ENCODE peak calls at places on chromosomes 2 and 18, in nine cellular contexts. One of them, this sample, is unnamed.

GRCh38 chr2:103773884-103774283 is 1012.1 kb downstream of the TMEM182 start:
- DNase-seq in anterior cingulate cortex: no peak
- DNase-seq in stimulated activated CD4-positive, alpha-beta T cell treated with anti-CD3 and anti-CD28 coated beads, Interleukin-12 subunit alpha, Interleukin-12 subunit beta, amount 100 ng/mL, for 4 hours: no peak
- DNase-seq in MV-4-11: no peak
- DNase-seq in activated CD8-positive, alpha-beta memory T cell treated with anti-CD3 and anti-CD28 coated beads for 24 hours: no peak
- DNase-seq in LoVo: peak
- DNase-seq in Kasumi-1: no peak
- DNase-seq in T-helper 2 cell: no peak
- DNase-seq in naive B cell: no peak
- DNase-seq in this sample: no peak

GRCh38 chr2:83957001-83957400 is 502.1 kb downstream of the SUCLG1 start:
- DNase-seq in T-helper 2 cell: no peak
- DNase-seq in LoVo: no peak
- DNase-seq in anterior cingulate cortex: no peak
- DNase-seq in MV-4-11: no peak
- DNase-seq in stimulated activated CD4-positive, alpha-beta T cell treated with anti-CD3 and anti-CD28 coated beads, Interleukin-12 subunit alpha, Interleukin-12 subunit beta, amount 100 ng/mL, for 4 hours: no peak
- DNase-seq in activated CD8-positive, alpha-beta memory T cell treated with anti-CD3 and anti-CD28 coated beads for 24 hours: no peak
- DNase-seq in naive B cell: no peak
- DNase-seq in Kasumi-1: no peak
- DNase-seq in this sample: no peak

GRCh38 chr2:64202206-64202864 is 58.1 kb upstream of the PELI1 start:
- DNase-seq in T-helper 2 cell: no peak
- DNase-seq in anterior cingulate cortex: no peak
- DNase-seq in Kasumi-1: no peak
- DNase-seq in MV-4-11: no peak
- DNase-seq in LoVo: peak
- DNase-seq in stimulated activated CD4-positive, alpha-beta T cell treated with anti-CD3 and anti-CD28 coated beads, Interleukin-12 subunit alpha, Interleukin-12 subunit beta, amount 100 ng/mL, for 4 hours: no peak
- DNase-seq in naive B cell: no peak
- DNase-seq in activated CD8-positive, alpha-beta memory T cell treated with anti-CD3 and anti-CD28 coated beads for 24 hours: no peak
- DNase-seq in this sample: no peak

GRCh38 chr2:157497603-157498314 is 53.9 kb upstream of the CYTIP start:
- DNase-seq in anterior cingulate cortex: no peak
- DNase-seq in stimulated activated CD4-positive, alpha-beta T cell treated with anti-CD3 and anti-CD28 coated beads, Interleukin-12 subunit alpha, Interleukin-12 subunit beta, amount 100 ng/mL, for 4 hours: no peak
- DNase-seq in activated CD8-positive, alpha-beta memory T cell treated with anti-CD3 and anti-CD28 coated beads for 24 hours: no peak
- DNase-seq in naive B cell: peak
- DNase-seq in MV-4-11: peak
- DNase-seq in T-helper 2 cell: no peak
- DNase-seq in LoVo: peak
- DNase-seq in Kasumi-1: peak
- DNase-seq in this sample: peak

GRCh38 chr2:145652992-145653545 is 1133.2 kb upstream of the ZEB2 start:
- DNase-seq in naive B cell: no peak
- DNase-seq in T-helper 2 cell: no peak
- DNase-seq in Kasumi-1: no peak
- DNase-seq in MV-4-11: peak
- DNase-seq in stimulated activated CD4-positive, alpha-beta T cell treated with anti-CD3 and anti-CD28 coated beads, Interleukin-12 subunit alpha, Interleukin-12 subunit beta, amount 100 ng/mL, for 4 hours: no peak
- DNase-seq in activated CD8-positive, alpha-beta memory T cell treated with anti-CD3 and anti-CD28 coated beads for 24 hours: no peak
- DNase-seq in anterior cingulate cortex: no peak
- DNase-seq in LoVo: no peak
- DNase-seq in this sample: no peak

GRCh38 chr2:117856415-117857210 is 42.1 kb downstream of the DDX18 start:
- DNase-seq in LoVo: peak
- DNase-seq in MV-4-11: no peak
- DNase-seq in activated CD8-positive, alpha-beta memory T cell treated with anti-CD3 and anti-CD28 coated beads for 24 hours: no peak
- DNase-seq in stimulated activated CD4-positive, alpha-beta T cell treated with anti-CD3 and anti-CD28 coated beads, Interleukin-12 subunit alpha, Interleukin-12 subunit beta, amount 100 ng/mL, for 4 hours: no peak
- DNase-seq in Kasumi-1: no peak
- DNase-seq in naive B cell: no peak
- DNase-seq in T-helper 2 cell: no peak
- DNase-seq in anterior cingulate cortex: no peak
- DNase-seq in this sample: no peak

GRCh38 chr2:86249176-86249842 is 50.1 kb downstream of the MRPL35 start:
- DNase-seq in Kasumi-1: no peak
- DNase-seq in naive B cell: no peak
- DNase-seq in anterior cingulate cortex: no peak
- DNase-seq in MV-4-11: peak
- DNase-seq in stimulated activated CD4-positive, alpha-beta T cell treated with anti-CD3 and anti-CD28 coated beads, Interleukin-12 subunit alpha, Interleukin-12 subunit beta, amount 100 ng/mL, for 4 hours: no peak
- DNase-seq in LoVo: no peak
- DNase-seq in T-helper 2 cell: no peak
- DNase-seq in activated CD8-positive, alpha-beta memory T cell treated with anti-CD3 and anti-CD28 coated beads for 24 hours: peak
- DNase-seq in this sample: no peak

GRCh38 chr2:40725950-40726349 is 274.1 kb upstream of the SLC8A1 start:
- DNase-seq in T-helper 2 cell: no peak
- DNase-seq in activated CD8-positive, alpha-beta memory T cell treated with anti-CD3 and anti-CD28 coated beads for 24 hours: no peak
- DNase-seq in LoVo: no peak
- DNase-seq in anterior cingulate cortex: no peak
- DNase-seq in naive B cell: no peak
- DNase-seq in Kasumi-1: no peak
- DNase-seq in MV-4-11: no peak
- DNase-seq in stimulated activated CD4-positive, alpha-beta T cell treated with anti-CD3 and anti-CD28 coated beads, Interleukin-12 subunit alpha, Interleukin-12 subunit beta, amount 100 ng/mL, for 4 hours: no peak
- DNase-seq in this sample: no peak

GRCh38 chr18:45416168-45416567 is 199.1 kb upstream of the SLC14A2 start:
- DNase-seq in T-helper 2 cell: no peak
- DNase-seq in anterior cingulate cortex: no peak
- DNase-seq in LoVo: no peak
- DNase-seq in MV-4-11: no peak
- DNase-seq in Kasumi-1: no peak
- DNase-seq in activated CD8-positive, alpha-beta memory T cell treated with anti-CD3 and anti-CD28 coated beads for 24 hours: no peak
- DNase-seq in stimulated activated CD4-positive, alpha-beta T cell treated with anti-CD3 and anti-CD28 coated beads, Interleukin-12 subunit alpha, Interleukin-12 subunit beta, amount 100 ng/mL, for 4 hours: no peak
- DNase-seq in naive B cell: no peak
- DNase-seq in this sample: no peak

GRCh38 chr2:225788571-225788970 is 389.1 kb downstream of the NYAP2 start:
- DNase-seq in stimulated activated CD4-positive, alpha-beta T cell treated with anti-CD3 and anti-CD28 coated beads, Interleukin-12 subunit alpha, Interleukin-12 subunit beta, amount 100 ng/mL, for 4 hours: no peak
- DNase-seq in activated CD8-positive, alpha-beta memory T cell treated with anti-CD3 and anti-CD28 coated beads for 24 hours: no peak
- DNase-seq in naive B cell: no peak
- DNase-seq in LoVo: no peak
- DNase-seq in anterior cingulate cortex: no peak
- DNase-seq in MV-4-11: no peak
- DNase-seq in T-helper 2 cell: no peak
- DNase-seq in Kasumi-1: no peak
- DNase-seq in this sample: no peak

GRCh38 chr2:158996378-158996993 is 28.0 kb downstream of the TANC1 start:
- DNase-seq in stimulated activated CD4-positive, alpha-beta T cell treated with anti-CD3 and anti-CD28 coated beads, Interleukin-12 subunit alpha, Interleukin-12 subunit beta, amount 100 ng/mL, for 4 hours: no peak
- DNase-seq in Kasumi-1: no peak
- DNase-seq in LoVo: no peak
- DNase-seq in MV-4-11: no peak
- DNase-seq in activated CD8-positive, alpha-beta memory T cell treated with anti-CD3 and anti-CD28 coated beads for 24 hours: no peak
- DNase-seq in anterior cingulate cortex: no peak
- DNase-seq in T-helper 2 cell: no peak
- DNase-seq in naive B cell: no peak
- DNase-seq in this sample: no peak

GRCh38 chr2:188601927-188602326 is 310.3 kb downstream of the GULP1 start:
- DNase-seq in naive B cell: no peak
- DNase-seq in T-helper 2 cell: no peak
- DNase-seq in anterior cingulate cortex: no peak
- DNase-seq in stimulated activated CD4-positive, alpha-beta T cell treated with anti-CD3 and anti-CD28 coated beads, Interleukin-12 subunit alpha, Interleukin-12 subunit beta, amount 100 ng/mL, for 4 hours: no peak
- DNase-seq in activated CD8-positive, alpha-beta memory T cell treated with anti-CD3 and anti-CD28 coated beads for 24 hours: no peak
- DNase-seq in MV-4-11: no peak
- DNase-seq in Kasumi-1: no peak
- DNase-seq in LoVo: no peak
- DNase-seq in this sample: no peak

GRCh38 chr2:12714391-12715221 is 2.1 kb upstream of the TRIB2 start:
- DNase-seq in activated CD8-positive, alpha-beta memory T cell treated with anti-CD3 and anti-CD28 coated beads for 24 hours: no peak
- DNase-seq in naive B cell: no peak
- DNase-seq in anterior cingulate cortex: no peak
- DNase-seq in MV-4-11: no peak
- DNase-seq in Kasumi-1: no peak
- DNase-seq in stimulated activated CD4-positive, alpha-beta T cell treated with anti-CD3 and anti-CD28 coated beads, Interleukin-12 subunit alpha, Interleukin-12 subunit beta, amount 100 ng/mL, for 4 hours: no peak
- DNase-seq in LoVo: peak
- DNase-seq in T-helper 2 cell: no peak
- DNase-seq in this sample: no peak

GRCh38 chr2:85577386-85578242 is at the start of gene VAMP8:
- DNase-seq in stimulated activated CD4-positive, alpha-beta T cell treated with anti-CD3 and anti-CD28 coated beads, Interleukin-12 subunit alpha, Interleukin-12 subunit beta, amount 100 ng/mL, for 4 hours: peak
- DNase-seq in T-helper 2 cell: peak
- DNase-seq in anterior cingulate cortex: no peak
- DNase-seq in LoVo: peak
- DNase-seq in naive B cell: peak
- DNase-seq in MV-4-11: peak
- DNase-seq in activated CD8-positive, alpha-beta memory T cell treated with anti-CD3 and anti-CD28 coated beads for 24 hours: peak
- DNase-seq in Kasumi-1: peak
- DNase-seq in this sample: no peak

GRCh38 chr18:50987261-50987660 is 19.4 kb downstream of the ELAC1 start:
- DNase-seq in activated CD8-positive, alpha-beta memory T cell treated with anti-CD3 and anti-CD28 coated beads for 24 hours: no peak
- DNase-seq in MV-4-11: no peak
- DNase-seq in naive B cell: no peak
- DNase-seq in anterior cingulate cortex: no peak
- DNase-seq in LoVo: no peak
- DNase-seq in Kasumi-1: no peak
- DNase-seq in T-helper 2 cell: no peak
- DNase-seq in stimulated activated CD4-positive, alpha-beta T cell treated with anti-CD3 and anti-CD28 coated beads, Interleukin-12 subunit alpha, Interleukin-12 subunit beta, amount 100 ng/mL, for 4 hours: no peak
- DNase-seq in this sample: no peak

GRCh38 chr2:177692042-177692823 is 299.7 kb downstream of the AGPS start:
- DNase-seq in LoVo: no peak
- DNase-seq in activated CD8-positive, alpha-beta memory T cell treated with anti-CD3 and anti-CD28 coated beads for 24 hours: no peak
- DNase-seq in T-helper 2 cell: no peak
- DNase-seq in MV-4-11: no peak
- DNase-seq in naive B cell: no peak
- DNase-seq in Kasumi-1: no peak
- DNase-seq in anterior cingulate cortex: no peak
- DNase-seq in stimulated activated CD4-positive, alpha-beta T cell treated with anti-CD3 and anti-CD28 coated beads, Interleukin-12 subunit alpha, Interleukin-12 subunit beta, amount 100 ng/mL, for 4 hours: no peak
- DNase-seq in this sample: no peak

GRCh38 chr18:54415086-54415485 is 57.4 kb downstream of the C18orf54 start:
- DNase-seq in LoVo: no peak
- DNase-seq in naive B cell: no peak
- DNase-seq in Kasumi-1: no peak
- DNase-seq in stimulated activated CD4-positive, alpha-beta T cell treated with anti-CD3 and anti-CD28 coated beads, Interleukin-12 subunit alpha, Interleukin-12 subunit beta, amount 100 ng/mL, for 4 hours: no peak
- DNase-seq in MV-4-11: no peak
- DNase-seq in activated CD8-positive, alpha-beta memory T cell treated with anti-CD3 and anti-CD28 coated beads for 24 hours: no peak
- DNase-seq in anterior cingulate cortex: no peak
- DNase-seq in T-helper 2 cell: no peak
- DNase-seq in this sample: no peak

GRCh38 chr2:235868645-235869044 is 299.5 kb downstream of the GBX2 start:
- DNase-seq in T-helper 2 cell: no peak
- DNase-seq in anterior cingulate cortex: no peak
- DNase-seq in naive B cell: no peak
- DNase-seq in MV-4-11: no peak
- DNase-seq in activated CD8-positive, alpha-beta memory T cell treated with anti-CD3 and anti-CD28 coated beads for 24 hours: no peak
- DNase-seq in Kasumi-1: no peak
- DNase-seq in LoVo: no peak
- DNase-seq in stimulated activated CD4-positive, alpha-beta T cell treated with anti-CD3 and anti-CD28 coated beads, Interleukin-12 subunit alpha, Interleukin-12 subunit beta, amount 100 ng/mL, for 4 hours: no peak
- DNase-seq in this sample: no peak

GRCh38 chr2:48829036-48829435 is 73.5 kb upstream of the LHCGR start:
- DNase-seq in anterior cingulate cortex: no peak
- DNase-seq in MV-4-11: no peak
- DNase-seq in activated CD8-positive, alpha-beta memory T cell treated with anti-CD3 and anti-CD28 coated beads for 24 hours: no peak
- DNase-seq in LoVo: no peak
- DNase-seq in naive B cell: no peak
- DNase-seq in Kasumi-1: no peak
- DNase-seq in T-helper 2 cell: no peak
- DNase-seq in stimulated activated CD4-positive, alpha-beta T cell treated with anti-CD3 and anti-CD28 coated beads, Interleukin-12 subunit alpha, Interleukin-12 subunit beta, amount 100 ng/mL, for 4 hours: no peak
- DNase-seq in this sample: no peak

GRCh38 chr2:51297488-51297887 is 265.6 kb upstream of the NRXN1 start:
- DNase-seq in Kasumi-1: no peak
- DNase-seq in stimulated activated CD4-positive, alpha-beta T cell treated with anti-CD3 and anti-CD28 coated beads, Interleukin-12 subunit alpha, Interleukin-12 subunit beta, amount 100 ng/mL, for 4 hours: no peak
- DNase-seq in LoVo: no peak
- DNase-seq in T-helper 2 cell: no peak
- DNase-seq in anterior cingulate cortex: no peak
- DNase-seq in activated CD8-positive, alpha-beta memory T cell treated with anti-CD3 and anti-CD28 coated beads for 24 hours: no peak
- DNase-seq in naive B cell: no peak
- DNase-seq in MV-4-11: no peak
- DNase-seq in this sample: no peak

GRCh38 chr2:9170458-9171130 is 36.0 kb upstream of the ASAP2 start:
- DNase-seq in naive B cell: no peak
- DNase-seq in T-helper 2 cell: no peak
- DNase-seq in anterior cingulate cortex: no peak
- DNase-seq in activated CD8-positive, alpha-beta memory T cell treated with anti-CD3 and anti-CD28 coated beads for 24 hours: no peak
- DNase-seq in LoVo: peak
- DNase-seq in stimulated activated CD4-positive, alpha-beta T cell treated with anti-CD3 and anti-CD28 coated beads, Interleukin-12 subunit alpha, Interleukin-12 subunit beta, amount 100 ng/mL, for 4 hours: no peak
- DNase-seq in MV-4-11: peak
- DNase-seq in Kasumi-1: peak
- DNase-seq in this sample: no peak

GRCh38 chr18:48592540-48592939 is 53.7 kb downstream of the CTIF start:
- DNase-seq in LoVo: no peak
- DNase-seq in T-helper 2 cell: no peak
- DNase-seq in anterior cingulate cortex: peak
- DNase-seq in Kasumi-1: no peak
- DNase-seq in activated CD8-positive, alpha-beta memory T cell treated with anti-CD3 and anti-CD28 coated beads for 24 hours: no peak
- DNase-seq in MV-4-11: no peak
- DNase-seq in stimulated activated CD4-positive, alpha-beta T cell treated with anti-CD3 and anti-CD28 coated beads, Interleukin-12 subunit alpha, Interleukin-12 subunit beta, amount 100 ng/mL, for 4 hours: no peak
- DNase-seq in naive B cell: no peak
- DNase-seq in this sample: no peak

GRCh38 chr18:69399253-69399652 is 1.4 kb upstream of the DOK6 start:
- DNase-seq in T-helper 2 cell: no peak
- DNase-seq in activated CD8-positive, alpha-beta memory T cell treated with anti-CD3 and anti-CD28 coated beads for 24 hours: no peak
- DNase-seq in naive B cell: no peak
- DNase-seq in anterior cingulate cortex: no peak
- DNase-seq in stimulated activated CD4-positive, alpha-beta T cell treated with anti-CD3 and anti-CD28 coated beads, Interleukin-12 subunit alpha, Interleukin-12 subunit beta, amount 100 ng/mL, for 4 hours: no peak
- DNase-seq in MV-4-11: no peak
- DNase-seq in LoVo: no peak
- DNase-seq in Kasumi-1: no peak
- DNase-seq in this sample: no peak